ENCODE peak calls at places on chromosomes 1 and 21, in six cellular contexts. W is H1, K is K562, R is IMR-90, V is HepG2, U is GM12878. H is an unnamed sample.

GRCh38 chr1:81073580-81073979 is 727.2 kb upstream of the ADGRL2 start:
- DNase-seq in W (no peak), K (no peak), R (no peak), V (no peak), U (no peak), H (no peak)

GRCh38 chr1:181318858-181319235 is 164.5 kb upstream of the CACNA1E start:
- DNase-seq in W (no peak), K (no peak), R (peak), V (no peak), U (no peak), H (no peak)

GRCh38 chr1:201376464-201377374 is 761 bp downstream of the TNNT2 start:
- DNase-seq in W (peak), K (peak), R (peak), V (peak), U (no peak), H (peak)

GRCh38 chr1:39575191-39576015 is 1.2 kb downstream of the PABPC4 start:
- DNase-seq in W (no peak), K (peak), R (peak), V (peak), U (no peak), H (no peak)

GRCh38 chr1:229230136-229230892 is 40.6 kb upstream of the RAB4A start:
- DNase-seq in W (no peak), K (no peak), R (no peak), V (peak), U (no peak), H (no peak)

GRCh38 chr1:113141650-113142473 is 68.9 kb downstream of the LRIG2 start:
- DNase-seq in W (no peak), K (peak), R (peak), V (no peak), U (no peak), H (no peak)

GRCh38 chr1:107710005-107710404 is 255.0 kb downstream of the VAV3 start:
- DNase-seq in W (no peak), K (no peak), R (no peak), V (no peak), U (no peak), H (no peak)

GRCh38 chr1:86527306-86527705 is 19.6 kb upstream of the CLCA4 start:
- DNase-seq in W (no peak), K (no peak), R (no peak), V (no peak), U (no peak), H (no peak)

GRCh38 chr1:77889240-77889637 is 815 bp downstream of the NEXN start:
- DNase-seq in W (no peak), K (no peak), R (peak), V (peak), U (no peak), H (no peak)

GRCh38 chr1:199449681-199450080 is 577.8 kb upstream of the NR5A2 start:
- DNase-seq in W (no peak), K (no peak), R (no peak), V (no peak), U (no peak), H (no peak)

GRCh38 chr1:199449221-199449620 is 578.3 kb upstream of the NR5A2 start:
- DNase-seq in W (no peak), K (no peak), R (no peak), V (no peak), U (no peak), H (no peak)

GRCh38 chr1:199452627-199453026 is 574.9 kb upstream of the NR5A2 start:
- DNase-seq in W (no peak), K (no peak), R (no peak), V (no peak), U (no peak), H (no peak)

GRCh38 chr1:199447906-199448305 is 579.6 kb upstream of the NR5A2 start:
- DNase-seq in W (no peak), K (no peak), R (no peak), V (no peak), U (no peak), H (no peak)

GRCh38 chr1:199448641-199449040 is 578.9 kb upstream of the NR5A2 start:
- DNase-seq in W (no peak), K (no peak), R (no peak), V (no peak), U (no peak), H (no peak)
- TF ChIP-seq CEBPB in W (no peak), K (no peak), R (no peak), V (no peak), U (no peak), H (no peak)

GRCh38 chr1:36385410-36386261 is at the start of gene STK40:
- DNase-seq in W (peak), K (peak), R (peak), V (peak), U (peak), H (peak)
- H2AFZ ChIP-seq in W (no peak), K (peak), R (peak), V (no peak), U (peak), H (no peak)

GRCh38 chr1:13813398-13814012 is 113.5 kb downstream of the PRDM2 start:
- DNase-seq in W (no peak), K (peak), R (no peak), V (no peak), U (no peak), H (no peak)
- TF ChIP-seq CEBPB in W (no peak), K (no peak), R (no peak), V (no peak), U (no peak), H (no peak)

GRCh38 chr1:118960567-118961136 is 27.5 kb downstream of the TBX15 start:
- DNase-seq in W (no peak), K (no peak), R (no peak), V (peak), U (no peak), H (peak)
- H2AFZ ChIP-seq in W (no peak), K (no peak), R (no peak), V (no peak), U (no peak), H (no peak)

GRCh38 chr1:8687053-8687452 is 130.4 kb downstream of the RERE start:
- DNase-seq in W (no peak), K (no peak), R (peak), V (no peak), U (no peak), H (no peak)

GRCh38 chr1:8684590-8684989 is 132.8 kb downstream of the RERE start:
- DNase-seq in W (no peak), K (no peak), R (no peak), V (no peak), U (no peak), H (no peak)

GRCh38 chr1:8690253-8690525 is 127.3 kb downstream of the RERE start:
- DNase-seq in W (no peak), K (no peak), R (no peak), V (no peak), U (no peak), H (no peak)

GRCh38 chr1:8689431-8690252 is 127.8 kb downstream of the RERE start:
- DNase-seq in W (no peak), K (no peak), R (no peak), V (no peak), U (no peak), H (no peak)

GRCh38 chr1:8687539-8687938 is 129.9 kb downstream of the RERE start:
- DNase-seq in W (no peak), K (no peak), R (no peak), V (no peak), U (no peak), H (no peak)
- TF ChIP-seq CEBPB in W (no peak), K (no peak), R (no peak), V (no peak), U (no peak), H (no peak)

DNA sequence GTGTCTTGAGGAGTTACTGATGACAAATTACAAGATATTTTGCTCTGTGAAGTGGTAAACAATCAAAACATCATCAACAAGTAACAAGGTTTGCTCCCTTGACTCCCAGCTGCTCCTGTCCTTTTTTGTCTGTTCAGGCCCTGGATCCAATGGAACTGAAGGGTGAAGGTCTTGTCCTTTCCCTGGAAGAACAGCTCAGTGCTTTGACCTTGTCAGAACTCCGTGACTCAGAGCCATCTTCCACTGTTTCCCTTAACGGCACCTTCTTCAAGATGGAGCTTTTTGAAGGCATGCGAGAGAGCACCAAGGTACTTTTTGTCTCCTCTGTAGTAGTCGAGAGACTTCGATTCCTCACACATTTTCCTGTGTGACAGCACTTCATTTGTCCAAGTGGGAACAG is 29.0 kb downstream of the TRIM45 start:
- DNase-seq in W (no peak), K (no peak), R (no peak), V (no peak), U (no peak), H (no peak)
- H2AFZ ChIP-seq in W (no peak), K (peak), R (no peak), V (no peak), U (no peak), H (no peak)

GRCh38 chr21:46119565-46120271 is 21.8 kb downstream of the COL6A2 start:
- DNase-seq in W (no peak), K (no peak), R (no peak), V (no peak), U (no peak), H (no peak)
- TF ChIP-seq CEBPB in W (no peak), K (no peak), R (no peak), V (no peak), U (no peak), H (no peak)

DNA sequence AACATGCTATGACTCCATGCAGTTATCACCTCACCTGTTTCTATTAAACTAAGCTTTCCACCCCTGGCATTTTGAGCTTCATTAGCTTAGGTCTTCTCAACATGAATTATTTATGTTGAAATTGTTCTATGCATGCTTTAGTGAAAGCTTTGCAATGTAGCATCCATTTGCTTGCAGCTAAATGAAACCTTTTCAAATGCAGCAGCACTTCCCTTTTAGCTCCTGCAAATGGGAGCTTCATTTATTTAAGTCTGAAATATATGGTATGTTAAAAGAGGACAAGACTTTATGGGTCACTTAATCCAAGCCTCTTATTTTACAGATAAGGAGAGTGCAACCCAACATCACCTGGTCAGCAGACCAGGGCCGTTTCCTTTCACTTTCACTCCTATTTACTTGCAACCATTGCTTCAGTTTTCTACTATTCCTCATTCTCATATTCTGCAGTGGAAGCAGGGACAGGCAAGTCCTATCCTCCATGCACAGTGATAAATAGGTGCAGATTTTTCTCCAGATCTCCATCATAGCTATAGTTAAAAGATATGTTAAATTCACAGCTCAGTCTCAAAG is 56.4 kb upstream of the SAMSN1 start:
- DNase-seq in W (no peak), K (no peak), R (no peak), V (no peak), U (no peak), H (no peak)
- H2AFZ ChIP-seq in W (peak), K (peak), R (no peak), V (no peak), U (peak), H (no peak)